ENCODE peak calls at places on chromosomes 13 and 19, in five cellular contexts. Z, Q, M, K and H are unnamed samples.

GRCh38 chr19:48506138-48506733 is 5.4 kb downstream of the LMTK3 start:
- DNase-seq in K (no peak), Q (no peak), Z (no peak), M (no peak), H (peak)

GRCh38 chr13:109785892-109786450 is 412 bp downstream of the IRS2 start:
- DNase-seq in Q (no peak), M (peak), Z (peak), K (no peak), H (peak)

GRCh38 chr13:103471896-103472295 is 405.7 kb upstream of the SLC10A2 start:
- DNase-seq in M (no peak), Q (no peak), Z (no peak), K (no peak), H (no peak)

GRCh38 chr19:43620061-43621001 is 902 bp upstream of the ZNF428 start:
- DNase-seq in Q (no peak), Z (no peak), K (no peak), M (no peak), H (no peak)

GRCh38 chr19:51185868-51186215 is 39.0 kb upstream of the CD33 start:
- DNase-seq in Z (no peak), M (no peak), K (no peak), Q (no peak), H (no peak)

GRCh38 chr13:107192289-107192688 is 624.4 kb upstream of the ARGLU1 start:
- DNase-seq in Z (no peak), Q (no peak), K (peak), M (no peak), H (no peak)

GRCh38 chr19:35592226-35592625 is 6.3 kb downstream of the PMIS2 start:
- DNase-seq in Q (no peak), K (peak), M (peak), Z (no peak), H (peak)

GRCh38 chr13:110525328-110526319 is 35.9 kb downstream of the RAB20 start:
- DNase-seq in Q (peak), M (peak), K (no peak), Z (no peak), H (no peak)

GRCh38 chr13:101511161-101511560 is 58.7 kb downstream of the ITGBL1 start:
- DNase-seq in Z (no peak), Q (no peak), M (no peak), K (no peak), H (no peak)

GRCh38 chr19:50478901-50479715 is 2.5 kb upstream of the GARIN5A start:
- DNase-seq in M (no peak), Z (no peak), K (no peak), Q (no peak), H (peak)

GRCh38 chr19:30664358-30665058 is 292.3 kb downstream of the ZNF536 start:
- DNase-seq in M (no peak), Z (peak), Q (no peak), K (no peak), H (no peak)

GRCh38 chr13:99250977-99251825 is 7.0 kb downstream of the GPR18 start:
- DNase-seq in K (peak), Q (no peak), Z (no peak), M (no peak), H (no peak)

GRCh38 chr19:53960187-53960586 is 2.5 kb upstream of the CACNG8 start:
- DNase-seq in M (no peak), Q (no peak), Z (no peak), K (no peak), H (no peak)

GRCh38 chr19:39212377-39212742 is 8.3 kb upstream of the SYCN start:
- DNase-seq in M (peak), Q (peak), K (no peak), Z (no peak), H (peak)

GRCh38 chr19:40217921-40218890 is at the start of gene TTC9B:
- DNase-seq in M (no peak), Z (no peak), Q (no peak), K (no peak), H (no peak)

GRCh38 chr19:48553676-48554384 is 1.9 kb downstream of the SULT2B1 start:
- DNase-seq in Q (peak), M (peak), Z (peak), K (peak), H (peak)

GRCh38 chr13:44899967-44900366 is 89.3 kb downstream of the NUFIP1 start:
- DNase-seq in Q (no peak), Z (no peak), K (no peak), M (no peak), H (no peak)

GRCh38 chr13:77918391-77919261 is at the start of gene EDNRB:
- DNase-seq in Q (peak), M (peak), Z (peak), K (peak), H (peak)

GRCh38 chr19:57110592-57111328 is 9.0 kb upstream of the USP29 start:
- DNase-seq in M (no peak), K (no peak), Q (no peak), Z (no peak), H (no peak)

GRCh38 chr19:14183741-14184395 is 22.1 kb downstream of the ADGRL1 start:
- DNase-seq in Z (no peak), K (no peak), M (no peak), Q (no peak), H (no peak)

GRCh38 chr13:113854238-113855011 is 9.5 kb downstream of the GAS6 start:
- DNase-seq in Z (no peak), K (peak), M (peak), Q (peak), H (peak)

GRCh38 chr13:46071590-46072249 is 19.2 kb upstream of the ZC3H13 start:
- DNase-seq in Q (no peak), M (no peak), K (no peak), Z (no peak), H (no peak)

GRCh38 chr13:71034018-71034417 is 833.0 kb downstream of the DACH1 start:
- DNase-seq in Z (no peak), K (no peak), M (no peak), Q (no peak), H (no peak)

GRCh38 chr13:71758823-71759222 is 108.2 kb downstream of the DACH1 start:
- DNase-seq in Z (no peak), K (peak), M (no peak), Q (no peak), H (peak)

GRCh38 chr19:41616785-41617621 is 9.9 kb downstream of the CEACAM4 start:
- DNase-seq in Z (no peak), Q (no peak), M (peak), K (no peak), H (peak)

GRCh38 chr13:65461590-65461989 is 1768.5 kb downstream of the PCDH9 start:
- DNase-seq in Z (no peak), Q (no peak), K (peak), M (no peak), H (peak)

GRCh38 chr13:113562085-113562749 is 22.3 kb upstream of the TFDP1 start:
- DNase-seq in M (peak), Q (peak), Z (peak), K (peak), H (peak)

GRCh38 chr13:93116809-93117208 is 109.8 kb upstream of the GPC6 start:
- DNase-seq in K (no peak), Z (no peak), M (no peak), Q (no peak), H (no peak)

GRCh38 chr13:26500618-26501320 is 56.7 kb upstream of the WASF3 start:
- DNase-seq in Z (no peak), K (no peak), M (no peak), Q (no peak), H (no peak)

GRCh38 chr13:29110003-29110402 is 289.9 kb downstream of the MTUS2 start:
- DNase-seq in Q (no peak), Z (no peak), M (no peak), K (no peak), H (no peak)

GRCh38 chr19:52923782-52924593 is 760 bp upstream of the ZNF888 start:
- DNase-seq in M (peak), Q (peak), Z (peak), K (no peak), H (peak)

GRCh38 chr19:7260161-7260560 is 34.1 kb downstream of the INSR start:
- DNase-seq in M (no peak), Q (no peak), K (no peak), Z (no peak), H (no peak)

GRCh38 chr13:68047889-68048288 is 817.8 kb upstream of the PCDH9 start:
- DNase-seq in Z (no peak), Q (no peak), K (no peak), M (no peak), H (no peak)

GRCh38 chr13:47484564-47484963 is 516.5 kb downstream of the SUCLA2 start:
- DNase-seq in M (no peak), Q (no peak), K (peak), Z (no peak), H (peak)

GRCh38 chr19:32676895-32677359 is 1.3 kb downstream of the RGS9BP start:
- DNase-seq in Z (peak), K (no peak), Q (no peak), M (no peak), H (no peak)
- H3K4me3 ChIP-seq in Z (peak), K (no peak), Q (no peak), M (no peak), H (no peak)

DNA sequence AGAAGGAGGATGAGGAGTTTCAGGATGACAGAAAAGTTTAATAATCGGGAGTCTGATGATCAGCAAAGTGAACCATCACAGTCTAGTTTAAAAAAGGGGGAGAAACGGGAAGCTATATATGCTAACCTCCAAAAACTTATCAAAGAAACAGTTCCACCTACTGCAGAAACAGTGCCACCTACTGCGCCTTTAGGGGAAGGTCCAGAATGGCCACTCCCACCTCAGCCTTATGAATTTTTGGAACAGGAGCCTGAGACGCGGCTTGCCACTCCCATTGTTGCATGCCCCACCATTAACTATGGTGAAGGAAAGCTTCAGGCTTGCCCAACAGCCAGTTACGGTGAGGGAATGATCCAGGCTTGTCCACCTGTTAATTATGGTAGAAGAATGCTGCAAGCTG is 929.0 kb downstream of the SLITRK6 start:
- DNase-seq in Z (no peak), K (no peak), M (no peak), Q (no peak), H (no peak)
- TF ChIP-seq CTCF in Z (no peak), K (no peak), M (no peak), Q (no peak), H (peak)

DNA sequence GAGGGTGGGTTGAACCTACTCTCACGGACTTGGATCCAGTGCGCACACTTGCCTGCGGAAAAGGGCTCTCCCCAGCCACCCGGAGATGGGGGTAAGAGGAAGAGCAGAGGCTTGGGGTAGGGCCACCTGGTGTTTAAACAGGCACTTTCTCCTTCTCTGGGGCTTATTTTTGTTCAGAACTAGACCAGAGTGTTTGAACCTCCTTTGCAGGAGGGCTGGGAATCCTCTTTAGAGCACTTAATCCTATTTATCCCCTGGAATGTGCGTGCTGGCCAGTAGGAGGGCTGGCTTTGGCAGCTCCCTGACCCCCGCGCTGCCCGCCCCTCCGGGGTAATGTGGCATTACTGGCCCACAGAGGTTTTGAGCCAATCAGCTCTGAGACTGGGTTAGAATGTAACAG is 2.0 kb downstream of the RGS9BP start:
- DNase-seq in M (no peak), Z (no peak), Q (no peak), K (no peak), H (no peak)
- H3K4me3 ChIP-seq in M (no peak), Z (peak), Q (no peak), K (no peak), H (no peak)

GRCh38 chr19:18895038-18895827 is 725 bp downstream of the CERS1 start:
- DNase-seq in Q (no peak), Z (peak), K (no peak), M (peak), H (peak)
- TF ChIP-seq CTCF in Q (no peak), Z (peak), K (no peak), M (no peak), H (peak)

GRCh38 chr13:50068508-50068907 is 53.3 kb downstream of the KCNRG start:
- DNase-seq in M (no peak), Z (no peak), Q (no peak), K (no peak), H (no peak)

GRCh38 chr13:50072676-50073075 is 57.4 kb downstream of the KCNRG start:
- DNase-seq in Q (no peak), Z (no peak), K (no peak), M (no peak), H (no peak)

GRCh38 chr13:50073340-50073739 is 58.1 kb downstream of the KCNRG start:
- DNase-seq in Q (no peak), Z (no peak), M (no peak), K (no peak), H (no peak)

GRCh38 chr13:50069255-50069654 is 54.0 kb downstream of the KCNRG start:
- DNase-seq in M (no peak), Q (no peak), Z (no peak), K (no peak), H (peak)

GRCh38 chr13:50071399-50071798 is 56.2 kb downstream of the KCNRG start:
- DNase-seq in K (no peak), Q (no peak), M (no peak), Z (no peak), H (no peak)
- H3K4me3 ChIP-seq in K (no peak), Q (no peak), M (no peak), Z (no peak), H (peak)

DNA sequence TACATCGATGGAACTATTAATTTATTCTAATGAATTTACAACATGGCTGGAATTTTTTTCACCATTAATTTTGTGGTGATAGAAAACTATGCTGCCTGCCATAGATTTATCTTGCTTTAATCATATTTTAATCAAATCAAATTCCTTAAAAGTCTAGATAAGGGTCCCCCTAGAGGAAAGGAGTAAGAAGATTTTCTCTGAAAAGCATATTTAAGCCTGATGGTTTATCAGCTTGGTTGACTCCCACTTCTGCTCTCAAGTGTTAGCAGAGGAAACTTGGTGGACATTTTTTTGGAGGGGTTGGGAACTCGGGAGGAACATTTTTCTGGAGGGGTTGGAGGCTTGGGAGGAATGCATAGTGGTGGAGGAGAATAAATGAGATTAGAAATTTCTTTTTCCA is 253.3 kb downstream of the KCNRG start:
- DNase-seq in Q (no peak), Z (no peak), K (no peak), M (no peak), H (peak)
- TF ChIP-seq CTCF in Q (no peak), Z (no peak), K (no peak), M (no peak), H (peak)

DNA sequence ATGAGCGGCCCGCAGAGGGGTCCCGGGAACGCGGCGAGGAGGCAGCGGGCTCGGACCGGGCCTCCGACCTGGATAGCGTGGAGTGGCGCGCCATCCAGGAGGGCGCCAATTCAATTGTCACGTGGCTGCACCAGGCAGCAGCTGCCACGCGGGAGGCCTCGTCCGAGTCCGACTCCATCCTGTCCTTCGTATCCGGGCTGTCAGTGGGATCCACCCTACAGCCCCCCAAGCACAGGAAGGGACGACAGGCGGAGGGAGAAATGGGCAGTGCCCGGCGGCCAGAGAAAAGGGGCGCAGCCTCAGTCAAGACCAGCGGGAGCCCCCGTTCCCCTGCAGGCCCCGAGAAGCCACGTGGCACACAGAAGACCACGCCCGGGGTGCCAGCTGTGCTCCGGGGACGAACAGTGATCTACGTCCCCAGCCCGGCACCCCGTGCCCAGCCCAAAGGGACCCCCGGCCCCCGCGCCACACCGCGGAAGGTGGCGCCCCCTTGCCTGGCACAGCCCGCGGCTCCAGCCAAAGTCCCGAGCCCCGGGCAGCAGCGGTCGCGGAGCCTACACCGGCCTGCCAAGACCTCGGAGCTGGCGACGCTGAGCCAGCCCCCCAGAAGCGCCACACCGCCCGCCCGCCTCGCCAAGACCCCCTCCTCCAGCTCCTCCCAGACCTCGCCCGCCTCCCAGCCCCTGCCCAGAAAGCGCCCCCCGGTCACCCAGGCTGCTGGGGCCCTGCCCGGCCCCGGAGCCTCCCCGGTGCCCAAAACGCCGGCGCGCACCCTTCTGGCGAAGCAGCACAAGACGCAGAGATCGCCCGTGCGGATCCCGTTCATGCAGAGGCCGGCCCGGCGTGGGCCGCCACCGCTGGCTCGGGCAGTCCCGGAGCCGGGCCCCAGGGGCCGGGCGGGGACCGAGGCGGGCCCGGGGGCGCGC is 10.5 kb downstream of the C19orf25 start:
- DNase-seq in Z (peak), M (peak), K (no peak), Q (no peak), H (peak)
- H3K4me3 ChIP-seq in Z (peak), M (no peak), K (no peak), Q (no peak), H (peak)